ENCODE peak calls at places on chromosome 1, in eight cellular contexts. Z is transverse colon, P is psoas muscle, A is mesendoderm, W is upper lobe of right lung, G is cardiac muscle cell, R is H1, J is stomach. Q is an unnamed sample. For H3K4me1 and H3K36me3, the result is how much of the 10 kb centered on the place peaks cover.

GRCh38 chr1:61645476-61645875 is 79.5 kb downstream of the TM2D1 start:
- DNase-seq in Z (no peak), P (no peak), A (no peak), W (no peak), G (no peak), R (no peak), J (no peak), Q (no peak)

GRCh38 chr1:58780586-58781452 is 3.0 kb downstream of the JUN start:
- DNase-seq in Z (no peak), P (no peak), A (peak), W (no peak), G (peak), R (no peak), J (peak), Q (no peak)

GRCh38 chr1:175071544-175071943 is 3.9 kb downstream of the TNN start:
- DNase-seq in Z (no peak), P (no peak), A (no peak), W (no peak), G (no peak), R (no peak), J (no peak), Q (no peak)

GRCh38 chr1:171655215-171656116 is 3.0 kb upstream of the MYOC start:
- DNase-seq in Z (peak), P (peak), A (peak), W (no peak), G (peak), R (peak), J (peak), Q (peak)

GRCh38 chr1:111731956-111732355 is 7.2 kb downstream of the INKA2 start:
- DNase-seq in Z (no peak), P (no peak), A (no peak), W (no peak), G (no peak), R (no peak), J (no peak), Q (no peak)

GRCh38 chr1:218425647-218426342 is 80.7 kb downstream of the TGFB2 start:
- DNase-seq in Z (no peak), P (no peak), A (no peak), W (no peak), G (peak), R (no peak), J (no peak), Q (no peak)

GRCh38 chr1:188652678-188653077 is 1823.9 kb downstream of the PLA2G4A start:
- DNase-seq in Z (no peak), P (no peak), A (peak), W (no peak), G (peak), R (no peak), J (no peak), Q (no peak)

GRCh38 chr1:202016022-202016624 is 5.7 kb downstream of the ELF3 start:
- DNase-seq in Z (peak), P (no peak), A (no peak), W (no peak), G (no peak), R (no peak), J (peak), Q (no peak)

GRCh38 chr1:39970274-39970673 is 15.3 kb downstream of the MFSD2A start:
- DNase-seq in Z (peak), P (no peak), A (no peak), W (no peak), G (no peak), R (no peak), J (no peak), Q (no peak)

GRCh38 chr1:81113688-81114087 is 687.0 kb upstream of the ADGRL2 start:
- DNase-seq in Z (no peak), P (no peak), A (no peak), W (no peak), G (peak), R (no peak), J (no peak), Q (no peak)

GRCh38 chr1:99820546-99820945 is 29.6 kb upstream of the AGL start:
- DNase-seq in Z (no peak), P (no peak), A (no peak), W (no peak), G (no peak), R (no peak), J (no peak), Q (no peak)

GRCh38 chr1:19762175-19762779 is 37.4 kb downstream of the TMCO4 start:
- DNase-seq in Z (peak), P (no peak), A (peak), W (peak), G (peak), R (peak), J (peak), Q (peak)

GRCh38 chr1:160800645-160801408 is 4.9 kb downstream of the LY9 start:
- DNase-seq in Z (no peak), P (no peak), A (no peak), W (no peak), G (no peak), R (no peak), J (no peak), Q (no peak)

GRCh38 chr1:86296305-86297205 is 99.6 kb downstream of the ODF2L start:
- DNase-seq in Z (no peak), P (no peak), A (no peak), W (no peak), G (no peak), R (no peak), J (no peak), Q (no peak)

GRCh38 chr1:91684599-91685196 is 184.0 kb downstream of the CDC7 start:
- DNase-seq in Z (no peak), P (no peak), A (no peak), W (no peak), G (peak), R (no peak), J (no peak), Q (no peak)

GRCh38 chr1:85356130-85356529 is 79.7 kb upstream of the BCL10 start:
- DNase-seq in Z (no peak), P (no peak), A (no peak), W (no peak), G (no peak), R (no peak), J (no peak), Q (no peak)

GRCh38 chr1:235075121-235075954 is 53.3 kb downstream of the TOMM20 start:
- DNase-seq in Z (peak), P (peak), A (no peak), W (peak), G (peak), R (no peak), J (peak), Q (no peak)

DNA sequence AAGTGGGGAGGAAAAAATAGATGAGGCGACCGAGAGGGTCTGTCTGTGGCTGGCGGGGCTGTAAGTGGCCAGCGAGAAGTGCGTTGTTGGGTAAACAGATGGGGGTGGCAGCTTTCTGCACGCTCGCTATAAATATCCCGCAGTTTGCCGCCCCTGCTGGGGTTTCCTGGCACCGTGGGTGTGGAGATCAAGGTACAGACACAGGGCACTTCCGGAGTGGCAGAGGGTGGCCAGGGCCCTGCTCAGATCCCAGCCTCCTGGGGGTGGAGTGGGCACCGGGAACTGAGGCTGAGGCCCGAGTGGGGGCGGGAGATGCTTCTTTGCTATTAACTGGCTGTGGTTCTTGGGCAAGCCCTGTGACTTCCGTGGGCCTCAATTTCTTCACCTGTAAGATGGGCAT is 11.2 kb upstream of the WNT4 start:
- DNase-seq in Z (no peak), P (no peak), A (no peak), W (no peak), G (no peak), R (no peak), J (no peak), Q (no peak)
- H3K4me1 ChIP-seq in Z (under half), P (under half), A (under half), W (under half), G (under half), R (under half), J (under half), Q (under half)

GRCh38 chr1:117683571-117684285 is 77.9 kb downstream of the TENT5C start:
- DNase-seq in Z (no peak), P (no peak), A (no peak), W (no peak), G (peak), R (no peak), J (no peak), Q (no peak)
- H3K4me3 ChIP-seq in Z (no peak), P (no peak), A (no peak), W (no peak), G (no peak), R (no peak), J (no peak), Q (no peak)

DNA sequence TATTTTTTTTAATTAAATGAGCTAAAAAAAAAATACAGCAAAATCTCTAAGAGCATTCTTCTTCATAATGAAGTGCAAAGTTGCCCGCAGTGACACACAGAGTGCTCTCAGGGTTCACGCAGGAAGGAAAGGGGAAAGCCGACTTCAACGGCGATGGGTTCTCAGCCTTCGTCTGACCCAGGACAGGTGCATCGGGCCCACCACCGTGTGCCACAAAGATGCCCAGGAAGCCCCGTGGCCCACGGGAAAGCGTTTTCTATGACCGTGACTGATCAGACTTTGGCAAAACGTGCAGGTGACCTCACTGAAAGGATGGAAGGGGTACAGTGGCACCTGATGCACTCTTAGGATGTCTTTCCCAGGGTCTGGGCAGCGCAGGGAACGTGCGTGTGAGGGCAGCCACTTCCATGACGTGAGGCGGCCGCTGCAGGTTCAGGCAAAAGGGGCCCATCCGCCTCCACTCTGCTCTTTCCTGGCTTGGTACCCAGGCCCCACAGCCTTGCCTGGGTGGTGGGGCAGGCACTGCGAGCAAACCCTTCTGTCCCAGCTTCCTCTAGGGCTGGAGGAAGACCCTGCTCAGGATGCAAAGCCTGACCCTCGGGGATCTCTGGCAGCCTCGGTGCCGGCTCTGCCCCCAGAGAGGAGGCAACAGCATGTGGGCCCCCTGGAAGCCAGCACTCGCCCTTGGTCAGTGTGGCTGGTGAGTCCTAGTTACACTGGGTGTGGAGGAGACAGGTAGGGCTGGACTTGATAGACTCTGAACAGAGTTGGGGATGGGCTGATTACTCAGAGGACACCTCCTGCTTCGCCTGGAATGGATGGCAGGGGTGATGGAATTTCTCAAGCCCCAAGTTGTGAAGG is 8.3 kb downstream of the LRRC47 start:
- DNase-seq in Z (no peak), P (no peak), A (no peak), W (no peak), G (no peak), R (no peak), J (no peak), Q (no peak)
- H3K36me3 ChIP-seq in Z (under half), P (under half), A (under half), W (under half), G (under half), R (under half), J (half or more), Q (under half)

GRCh38 chr1:38962113-38962512 is 20.5 kb upstream of the RHBDL2 start:
- DNase-seq in Z (no peak), P (no peak), A (no peak), W (no peak), G (peak), R (no peak), J (no peak), Q (no peak)
- H3K4me1 ChIP-seq in Z (under half), P (under half), A (under half), W (under half), G (under half), R (under half), J (under half), Q (under half)

DNA sequence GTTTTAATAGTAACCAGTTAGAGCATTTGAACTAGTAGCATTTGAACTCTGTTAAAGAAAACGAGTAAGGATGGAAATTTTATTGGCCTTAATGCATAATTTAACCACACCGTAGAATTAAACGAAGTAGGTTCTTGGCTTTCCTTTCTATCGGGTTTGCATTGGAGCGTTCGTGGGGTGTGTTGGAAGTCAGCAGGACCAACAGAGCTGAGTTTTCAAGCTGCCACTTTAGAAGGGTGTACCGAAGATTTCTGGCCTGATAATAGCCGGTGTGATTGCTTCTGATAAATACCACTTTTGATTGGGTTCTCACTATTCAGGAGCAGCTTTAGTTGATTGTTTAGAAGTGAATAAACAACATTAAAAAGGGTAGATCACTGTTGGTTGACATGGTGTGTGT is 1.1 kb downstream of the GPSM2 start:
- DNase-seq in Z (no peak), P (no peak), A (peak), W (no peak), G (peak), R (no peak), J (no peak), Q (no peak)
- H3K4me3 ChIP-seq in Z (peak), P (peak), A (peak), W (peak), G (peak), R (peak), J (peak), Q (peak)

Q was measured in HAP-1.